ENCODE peak calls at places on chromosomes 12 and 14, in nine cellular contexts. H, L, B, R, U, Y, Q, O and J are unnamed samples.
A peak's percentile ranks its signal among the peaks of the same experiment; 100 is the strongest.

GRCh38 chr12:6817056-6817455 is 4.6 kb upstream of the GPR162 start:
- DNase-seq in H (no peak), L (no peak), B (no peak), R (no peak), U (no peak), Y (no peak), Q (no peak), O (no peak), J (no peak)

GRCh38 chr12:124687695-124688301 is 120.4 kb upstream of the NCOR2 start:
- DNase-seq in H (no peak), L (peak; percentile 43), B (no peak), R (peak; percentile 63), U (no peak), Y (peak; percentile 48), Q (no peak), O (no peak), J (no peak)

GRCh38 chr12:92539966-92540791 is 162.6 kb upstream of the PLEKHG7 start:
- DNase-seq in H (no peak), L (no peak), B (no peak), R (peak; percentile 66), U (no peak), Y (no peak), Q (peak; percentile 76), O (peak; percentile 8), J (no peak)

GRCh38 chr12:99056186-99056585 is 411.1 kb downstream of the APAF1 start:
- DNase-seq in H (no peak), L (no peak), B (no peak), R (no peak), U (no peak), Y (no peak), Q (no peak), O (no peak), J (no peak)

GRCh38 chr12:12946686-12947355 is 5.1 kb downstream of the GPRC5D start:
- DNase-seq in H (no peak), L (no peak), B (no peak), R (no peak), U (no peak), Y (no peak), Q (no peak), O (no peak), J (no peak)

GRCh38 chr12:15735837-15736615 is 53.2 kb downstream of the EPS8 start:
- DNase-seq in H (no peak), L (no peak), B (no peak), R (no peak), U (no peak), Y (no peak), Q (no peak), O (no peak), J (no peak)

GRCh38 chr14:63563370-63564026 is 20.3 kb upstream of the PPP2R5E start:
- DNase-seq in H (no peak), L (no peak), B (no peak), R (no peak), U (no peak), Y (peak; percentile 55), Q (no peak), O (no peak), J (peak; percentile 49)

GRCh38 chr14:21852061-21852664 is 178.5 kb upstream of the OR4E1 start:
- DNase-seq in H (no peak), L (no peak), B (no peak), R (no peak), U (peak; percentile 61), Y (no peak), Q (peak; percentile 43), O (peak; percentile 71), J (no peak)

GRCh38 chr14:73786942-73787759 is 64.5 kb upstream of the PTGR2 start:
- DNase-seq in H (peak; percentile 56), L (peak; percentile 60), B (peak; percentile 82), R (peak; percentile 91), U (peak; percentile 48), Y (peak; percentile 51), Q (peak; percentile 72), O (peak; percentile 83), J (no peak)

GRCh38 chr14:90368946-90369721 is 27.7 kb upstream of the CALM1 start:
- DNase-seq in H (no peak), L (no peak), B (no peak), R (no peak), U (no peak), Y (peak; percentile 24), Q (no peak), O (no peak), J (peak; percentile 10)

GRCh38 chr12:13573698-13574321 is 377.3 kb downstream of the EMP1 start:
- DNase-seq in H (no peak), L (no peak), B (no peak), R (no peak), U (no peak), Y (peak; percentile 57), Q (no peak), O (no peak), J (peak; percentile 46)

GRCh38 chr14:64191756-64192155 is 102.4 kb downstream of the ESR2 start:
- DNase-seq in H (no peak), L (no peak), B (no peak), R (no peak), U (no peak), Y (peak; percentile 81), Q (peak; percentile 61), O (no peak), J (peak; percentile 73)

GRCh38 chr12:113140706-113141105 is 5.1 kb upstream of the RASAL1 start:
- DNase-seq in H (no peak), L (no peak), B (peak; percentile 16), R (peak; percentile 29), U (no peak), Y (no peak), Q (no peak), O (no peak), J (no peak)

GRCh38 chr12:56987551-56988053 is 18.7 kb downstream of the ZBTB39 start:
- DNase-seq in H (peak; percentile 59), L (peak; percentile 73), B (peak; percentile 90), R (peak; percentile 93), U (peak; percentile 65), Y (peak; percentile 57), Q (peak; percentile 79), O (peak; percentile 87), J (peak; percentile 20)

GRCh38 chr12:98998697-98999299 is 353.7 kb downstream of the APAF1 start:
- DNase-seq in H (no peak), L (no peak), B (no peak), R (no peak), U (peak; percentile 68), Y (peak; percentile 23), Q (no peak), O (peak; percentile 59), J (peak; percentile 23)

GRCh38 chr12:70482764-70483163 is 116.7 kb downstream of the KCNMB4 start:
- DNase-seq in H (no peak), L (no peak), B (no peak), R (no peak), U (no peak), Y (no peak), Q (no peak), O (no peak), J (no peak)

DNA sequence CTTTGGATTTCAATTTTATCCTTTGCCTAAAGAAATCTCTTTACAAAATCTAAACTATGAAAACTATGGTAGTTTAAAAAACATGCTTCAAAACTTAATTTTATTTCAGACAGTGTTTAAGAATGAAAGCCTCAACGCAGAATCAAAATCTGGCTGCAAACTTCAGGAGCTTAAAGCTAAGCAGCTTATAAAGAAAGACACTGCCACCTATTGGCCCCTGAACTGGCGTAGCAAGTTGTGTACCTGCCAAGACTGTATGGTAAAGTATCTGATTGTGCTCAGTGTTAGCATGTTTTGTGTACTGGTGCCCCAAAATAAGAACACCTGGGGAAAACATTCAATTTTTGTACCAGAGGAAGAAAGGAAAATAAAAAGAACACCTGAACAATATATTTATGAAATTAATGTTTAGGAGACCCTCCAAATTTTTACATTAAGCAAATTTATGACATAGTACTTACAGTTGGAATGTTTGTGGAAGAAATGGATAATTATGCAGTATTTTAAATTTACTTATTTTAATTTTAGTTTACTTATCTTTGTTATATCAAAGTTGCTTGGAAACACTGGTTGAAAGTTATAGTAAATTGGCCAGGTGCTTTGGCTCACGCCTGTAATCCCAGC is 12.2 kb downstream of the UBR7 start:
- DNase-seq in H (no peak), L (no peak), B (no peak), R (no peak), U (peak; percentile 54), Y (peak; percentile 56), Q (peak; percentile 62), O (peak; percentile 72), J (peak; percentile 46)
- TF ChIP-seq CTCF in H (no peak), L (peak; percentile 24), B (peak; percentile 48), R (peak; percentile 47), U (peak; percentile 46), Y (peak; percentile 42), Q (peak; percentile 8), O (peak; percentile 66), J (peak; percentile 63)

DNA sequence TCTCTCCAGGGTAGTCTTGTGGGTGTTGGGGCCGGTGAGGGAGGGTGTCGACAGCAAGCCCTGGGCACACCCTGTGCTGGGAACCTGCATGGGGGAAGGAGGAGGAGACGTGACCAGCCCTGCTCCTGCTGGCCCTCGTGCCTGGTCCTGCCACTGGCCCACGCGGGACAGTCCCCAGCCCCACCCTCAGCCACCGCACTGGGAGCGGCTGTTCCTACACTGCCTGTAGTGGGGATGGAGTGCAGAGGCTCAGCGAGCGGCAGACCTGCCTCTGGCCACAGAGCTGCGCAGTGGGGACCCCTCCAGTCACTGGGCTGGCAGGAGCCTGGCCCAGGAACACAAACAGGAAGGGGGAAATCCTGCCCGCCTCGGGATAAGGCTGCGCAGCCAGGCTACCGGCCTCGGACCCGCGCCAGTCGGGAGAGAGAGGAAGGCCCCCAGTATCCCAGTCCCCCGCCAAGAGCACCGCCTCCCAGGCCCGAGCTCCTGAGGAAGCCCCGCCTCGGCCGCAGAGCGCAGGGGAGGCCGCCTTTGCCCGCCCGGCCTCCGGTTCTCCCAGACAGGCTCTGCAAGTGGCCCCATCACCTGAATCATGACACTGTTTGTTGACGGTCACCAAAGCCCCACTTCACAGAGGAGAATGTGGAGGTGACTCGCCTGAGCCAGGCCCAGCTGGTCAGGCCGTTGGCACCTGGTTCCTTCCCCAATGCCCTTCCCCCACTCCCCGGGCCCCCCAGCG is 10.6 kb downstream of the AHNAK2 start:
- DNase-seq in H (peak; percentile 71), L (peak; percentile 66), B (peak; percentile 69), R (peak; percentile 94), U (no peak), Y (peak; percentile 40), Q (no peak), O (peak; percentile 49), J (peak; percentile 14)
- H3K27ac ChIP-seq in H (peak overlapping the region; percentile 93), L (peak overlapping the region; percentile 95), B (peak overlapping the region; percentile 60), R (no peak overlapping the region), U (no peak overlapping the region), Y (peak overlapping the region; percentile 20), Q (peak overlapping the region; percentile 25), O (no peak overlapping the region), J (no peak overlapping the region)

DNA sequence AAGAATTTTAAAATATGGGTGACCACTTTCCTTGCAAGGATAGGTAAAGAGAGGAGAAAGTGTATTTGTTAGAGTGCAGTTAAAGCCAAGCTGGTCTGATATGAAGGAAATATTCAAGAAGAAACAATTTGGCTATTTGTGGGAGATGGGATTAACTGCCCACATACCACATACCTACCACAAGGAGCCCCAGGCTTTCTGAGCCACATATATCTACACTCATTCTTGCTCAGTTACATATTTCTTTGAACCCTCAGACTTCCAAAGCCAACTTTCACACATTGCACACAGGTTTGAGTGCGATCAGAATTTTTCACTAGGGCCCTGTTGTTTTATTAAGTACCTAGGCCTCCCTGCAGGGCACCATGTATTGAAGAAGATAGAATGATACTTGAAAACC is 330.2 kb downstream of the ZFP36L1 start:
- DNase-seq in H (no peak), L (no peak), B (no peak), R (no peak), U (no peak), Y (peak; percentile 53), Q (no peak), O (no peak), J (no peak)
- TF ChIP-seq CTCF in H (peak; percentile 9), L (no peak), B (no peak), R (no peak), U (no peak), Y (no peak), Q (no peak), O (peak; percentile 25), J (peak; percentile 37)

GRCh38 chr14:72737560-72737943 is 156.3 kb downstream of the DPF3 start:
- DNase-seq in H (no peak), L (no peak), B (no peak), R (no peak), U (no peak), Y (no peak), Q (no peak), O (no peak), J (no peak)
- H3K27ac ChIP-seq in H (no peak overlapping the region), L (no peak overlapping the region), B (no peak overlapping the region), R (no peak overlapping the region), U (no peak overlapping the region), Y (no peak overlapping the region), Q (no peak overlapping the region), O (no peak overlapping the region), J (no peak overlapping the region)